ENCODE peak calls at places on chromosome 5, in nine cellular contexts. N is NCI-H748 treated with DMSO at 0.1 percent for 48 hours; M is activated T-cell treated with anti-CD3 and anti-CD28 coated beads, Interleukin-2, amount 50 U/mL, for 48 hours; H is RPMI7951; P is stimulated activated CD4-positive, alpha-beta T cell treated with anti-CD3 and anti-CD28 coated beads, Interleukin-12 subunit alpha, Interleukin-12 subunit beta, amount 100 ng/mL, for 4 hours; S is Ammon's horn; B is stimulated activated CD8-positive, alpha-beta memory T cell treated with anti-CD3 and anti-CD28 coated beads, Interleukin-2, amount 100 ng/mL, for 48 hours; V is NCI-H1092; Z is activated effector memory CD4-positive, alpha-beta T cell treated with Interleukin-2 at 50 U/mL for 16 hours. A is an unnamed sample.

GRCh38 chr5:78799254-78800017 is 150.9 kb upstream of the LHFPL2 start:
- DNase-seq in B (no peak), N (no peak), H (peak; percentile 84), Z (no peak), S (no peak), V (no peak), M (no peak), P (no peak), A (no peak)

GRCh38 chr5:16548115-16548514 is 68.7 kb downstream of the RETREG1 start:
- DNase-seq in P (no peak), M (no peak), S (no peak), V (no peak), B (no peak), H (no peak), Z (no peak), N (no peak), A (no peak)

GRCh38 chr5:88941581-88941980 is 58.6 kb upstream of the MEF2C start:
- DNase-seq in H (no peak), P (no peak), Z (no peak), M (no peak), B (no peak), N (no peak), V (no peak), S (peak; percentile 31), A (no peak)

GRCh38 chr5:151144922-151145321 is 12.7 kb downstream of the ANXA6 start:
- DNase-seq in Z (no peak), M (no peak), P (no peak), N (no peak), B (no peak), V (no peak), H (no peak), S (no peak), A (no peak)

GRCh38 chr5:27477550-27477949 is 439.2 kb upstream of the CDH9 start:
- DNase-seq in S (no peak), B (no peak), V (no peak), N (no peak), Z (no peak), H (no peak), M (no peak), P (no peak), A (no peak)

GRCh38 chr5:8341416-8341815 is 472.5 kb downstream of the MTRR start:
- DNase-seq in M (no peak), V (no peak), B (no peak), S (no peak), H (no peak), P (no peak), N (no peak), Z (no peak), A (no peak)

GRCh38 chr5:81167544-81167943 is 65.6 kb upstream of the CKMT2 start:
- DNase-seq in V (no peak), S (no peak), B (no peak), N (no peak), P (no peak), H (no peak), Z (no peak), M (no peak), A (no peak)

GRCh38 chr5:14256026-14256690 is 113.0 kb downstream of the TRIO start:
- DNase-seq in N (no peak), S (no peak), Z (no peak), B (no peak), M (no peak), V (no peak), H (no peak), P (no peak), A (no peak)

GRCh38 chr5:39074009-39074886 is at the start of gene RICTOR:
- DNase-seq in S (peak; percentile 94), M (peak; percentile 96), P (peak; percentile 92), V (peak; percentile 79), N (peak; percentile 95), H (peak; percentile 87), B (peak; percentile 88), Z (peak; percentile 87), A (peak; percentile 91)

GRCh38 chr5:138241688-138242547 is 28.8 kb upstream of the CDC23 start:
- DNase-seq in Z (no peak), V (no peak), S (no peak), M (peak; percentile 18), H (no peak), B (no peak), P (no peak), N (no peak), A (no peak)

GRCh38 chr5:83149671-83150070 is 72.3 kb downstream of the XRCC4 start:
- DNase-seq in Z (no peak), N (no peak), P (no peak), H (peak; percentile 44), V (no peak), M (no peak), S (no peak), B (no peak), A (no peak)

GRCh38 chr5:12245429-12245828 is 341.2 kb upstream of the CTNND2 start:
- DNase-seq in P (no peak), Z (no peak), N (no peak), V (no peak), S (no peak), B (no peak), H (peak; percentile 39), M (no peak), A (no peak)

GRCh38 chr5:171308453-171309275 is at the start of gene TLX3:
- DNase-seq in P (no peak), H (peak; percentile 90), Z (no peak), N (peak; percentile 83), B (no peak), S (no peak), V (no peak), M (no peak), A (peak; percentile 24)

GRCh38 chr5:168706655-168707069 is 127.5 kb upstream of the PANK3 start:
- DNase-seq in B (peak; percentile 19), S (peak; percentile 68), Z (no peak), N (peak; percentile 4), H (peak; percentile 35), V (peak; percentile 20), P (no peak), M (peak; percentile 59), A (peak; percentile 23)

GRCh38 chr5:56409331-56410190 is 176.4 kb upstream of the ANKRD55 start:
- DNase-seq in V (no peak), S (peak; percentile 59), Z (no peak), H (peak; percentile 67), P (no peak), M (no peak), N (no peak), B (no peak), A (peak; percentile 37)

GRCh38 chr5:21711854-21712752 is 1141.0 kb downstream of the CDH12 start:
- DNase-seq in Z (no peak), N (no peak), P (no peak), B (no peak), M (no peak), S (no peak), V (no peak), H (peak; percentile 4), A (peak; percentile 3)

GRCh38 chr5:1883925-1884637 is 1.4 kb upstream of the IRX4 start:
- DNase-seq in B (no peak), Z (no peak), M (peak; percentile 25), P (no peak), H (no peak), V (no peak), N (no peak), S (no peak), A (peak; percentile 92)

GRCh38 chr5:133050500-133050899 is 1.3 kb upstream of the HSPA4 start:
- DNase-seq in M (no peak), Z (no peak), N (no peak), P (no peak), V (no peak), B (no peak), S (no peak), H (no peak), A (no peak)

GRCh38 chr5:142783601-142784291 is 13.6 kb downstream of the ARHGAP26 start:
- DNase-seq in S (peak; percentile 76), M (peak; percentile 83), P (peak; percentile 17), V (no peak), Z (no peak), N (no peak), B (peak; percentile 38), H (peak; percentile 35), A (peak; percentile 37)

GRCh38 chr5:64865662-64866061 is 96.9 kb downstream of the CWC27 start:
- DNase-seq in N (no peak), V (no peak), B (no peak), H (no peak), S (no peak), Z (no peak), P (no peak), M (no peak), A (no peak)

GRCh38 chr5:40915341-40915926 is 6.1 kb downstream of the C7 start:
- DNase-seq in B (no peak), H (no peak), N (no peak), V (no peak), M (no peak), Z (no peak), P (no peak), S (no peak), A (no peak)

GRCh38 chr5:2282034-2282690 is 399.4 kb upstream of the IRX4 start:
- DNase-seq in M (no peak), H (no peak), B (no peak), V (no peak), Z (no peak), N (no peak), S (no peak), P (no peak), A (no peak)

GRCh38 chr5:72438141-72438540 is 69.1 kb downstream of the ZNF366 start:
- DNase-seq in B (no peak), H (no peak), V (no peak), Z (no peak), P (no peak), S (no peak), M (no peak), N (no peak), A (peak; percentile 62)

GRCh38 chr5:171660438-171660837 is 125.2 kb upstream of the SMIM23 start:
- DNase-seq in B (no peak), Z (no peak), P (no peak), S (no peak), V (no peak), H (no peak), N (no peak), M (no peak), A (no peak)

GRCh38 chr5:43078956-43079355 is 38.8 kb upstream of the ANXA2R start:
- DNase-seq in S (no peak), Z (no peak), M (no peak), P (no peak), H (peak; percentile 31), B (no peak), N (no peak), V (no peak), A (peak; percentile 41)

GRCh38 chr5:95114305-95114704 is 170.6 kb downstream of the MCTP1 start:
- DNase-seq in S (no peak), M (no peak), P (no peak), Z (no peak), H (peak; percentile 0), N (no peak), V (no peak), B (no peak), A (no peak)

GRCh38 chr5:169581580-169582227 is 1.9 kb upstream of the SPDL1 start:
- DNase-seq in H (peak; percentile 68), M (peak; percentile 71), Z (peak; percentile 18), B (peak; percentile 32), P (peak; percentile 54), S (peak; percentile 76), V (no peak), N (peak; percentile 44), A (peak; percentile 38)

GRCh38 chr5:61313960-61314681 is 17.9 kb upstream of the ZSWIM6 start:
- DNase-seq in N (no peak), P (no peak), B (no peak), S (no peak), V (no peak), M (no peak), Z (no peak), H (peak; percentile 87), A (peak; percentile 79)

GRCh38 chr5:37037840-37038239 is 161.3 kb downstream of the NIPBL start:
- DNase-seq in Z (no peak), P (no peak), B (no peak), M (no peak), V (no peak), N (no peak), H (no peak), S (no peak), A (no peak)

GRCh38 chr5:107980923-107981748 is 310.4 kb upstream of the EFNA5 start:
- DNase-seq in S (no peak), N (no peak), P (no peak), Z (no peak), M (no peak), H (no peak), V (no peak), B (no peak), A (no peak)

GRCh38 chr5:79689541-79690466 is at the start of gene CMYA5:
- DNase-seq in S (peak; percentile 14), H (no peak), V (no peak), N (no peak), M (no peak), Z (no peak), P (no peak), B (no peak), A (peak; percentile 72)

A was measured in mammary epithelial cell.